ENCODE peak calls at places on chromosomes 3 and 15, in five cellular contexts. One of them, this sample, is unnamed.

GRCh38 chr15:74194572-74195559 is 7.7 kb downstream of the STRA6 start:
- DNase-seq in HCT116: no peak
- DNase-seq in NT2/D1: no peak
- DNase-seq in GM12878: no peak
- DNase-seq in HepG2: no peak
- DNase-seq in this sample: no peak

GRCh38 chr3:28575100-28575747 is 226.6 kb upstream of the AZI2 start:
- DNase-seq in GM12878: no peak
- DNase-seq in HepG2: no peak
- DNase-seq in NT2/D1: peak; percentile 23
- DNase-seq in HCT116: no peak
- DNase-seq in this sample: no peak

GRCh38 chr15:41647269-41647668 is 12.9 kb upstream of the MGA start:
- DNase-seq in HepG2: no peak
- DNase-seq in GM12878: no peak
- DNase-seq in HCT116: no peak
- DNase-seq in NT2/D1: no peak
- DNase-seq in this sample: no peak

GRCh38 chr3:66073464-66074141 is 34.9 kb upstream of the MAGI1 start:
- DNase-seq in GM12878: no peak
- DNase-seq in HepG2: peak; percentile 88
- DNase-seq in HCT116: no peak
- DNase-seq in NT2/D1: no peak
- DNase-seq in this sample: no peak

GRCh38 chr15:82936966-82937647 is 15.4 kb downstream of the HOMER2 start:
- DNase-seq in HepG2: peak; percentile 79
- DNase-seq in GM12878: no peak
- DNase-seq in NT2/D1: no peak
- DNase-seq in HCT116: no peak
- DNase-seq in this sample: no peak

GRCh38 chr15:74173545-74174215 is at the start of gene ISLR:
- DNase-seq in HepG2: no peak
- DNase-seq in GM12878: no peak
- DNase-seq in HCT116: no peak
- DNase-seq in NT2/D1: no peak
- DNase-seq in this sample: no peak

GRCh38 chr15:101024709-101025108 is 105.6 kb downstream of the LRRK1 start:
- DNase-seq in GM12878: no peak
- DNase-seq in NT2/D1: no peak
- DNase-seq in HCT116: no peak
- DNase-seq in HepG2: no peak
- DNase-seq in this sample: no peak

GRCh38 chr3:16478516-16478915 is 35.0 kb downstream of the RFTN1 start:
- DNase-seq in HepG2: no peak
- DNase-seq in HCT116: no peak
- DNase-seq in GM12878: no peak
- DNase-seq in NT2/D1: no peak
- DNase-seq in this sample: no peak

GRCh38 chr3:179091113-179091512 is 19.5 kb upstream of the ZMAT3 start:
- DNase-seq in NT2/D1: no peak
- DNase-seq in GM12878: no peak
- DNase-seq in HCT116: no peak
- DNase-seq in HepG2: no peak
- DNase-seq in this sample: no peak

GRCh38 chr15:67148196-67148701 is 82.8 kb downstream of the SMAD3 start:
- DNase-seq in GM12878: no peak
- DNase-seq in HCT116: no peak
- DNase-seq in HepG2: peak; percentile 45
- DNase-seq in NT2/D1: no peak
- DNase-seq in this sample: no peak

GRCh38 chr15:56982987-56983386 is 64.5 kb downstream of the TCF12 start:
- DNase-seq in NT2/D1: no peak
- DNase-seq in HepG2: no peak
- DNase-seq in GM12878: no peak
- DNase-seq in HCT116: no peak
- DNase-seq in this sample: no peak

GRCh38 chr3:38364721-38365400 is 18.3 kb downstream of the XYLB start:
- DNase-seq in NT2/D1: no peak
- DNase-seq in HCT116: no peak
- DNase-seq in HepG2: no peak
- DNase-seq in GM12878: no peak
- DNase-seq in this sample: no peak

GRCh38 chr3:165946360-165946759 is 109.1 kb upstream of the BCHE start:
- DNase-seq in NT2/D1: no peak
- DNase-seq in HCT116: no peak
- DNase-seq in HepG2: no peak
- DNase-seq in GM12878: no peak
- DNase-seq in this sample: no peak

GRCh38 chr3:7581831-7582230 is 720.9 kb downstream of the GRM7 start:
- DNase-seq in HCT116: no peak
- DNase-seq in NT2/D1: no peak
- DNase-seq in HepG2: no peak
- DNase-seq in GM12878: no peak
- DNase-seq in this sample: no peak

GRCh38 chr15:91924842-91925495 is 71.5 kb downstream of the SLCO3A1 start:
- DNase-seq in NT2/D1: no peak
- DNase-seq in HCT116: no peak
- DNase-seq in HepG2: no peak
- DNase-seq in GM12878: no peak
- DNase-seq in this sample: no peak

GRCh38 chr3:118080886-118081285 is 953.8 kb downstream of the IGSF11 start:
- DNase-seq in HCT116: no peak
- DNase-seq in GM12878: no peak
- DNase-seq in NT2/D1: no peak
- DNase-seq in HepG2: no peak
- DNase-seq in this sample: no peak

GRCh38 chr3:52498134-52499054 is 3.3 kb downstream of the STAB1 start:
- DNase-seq in GM12878: no peak
- DNase-seq in HCT116: no peak
- DNase-seq in NT2/D1: no peak
- DNase-seq in HepG2: no peak
- DNase-seq in this sample: no peak

GRCh38 chr3:123791898-123792297 is 92.2 kb downstream of the MYLK start:
- DNase-seq in NT2/D1: no peak
- DNase-seq in HepG2: no peak
- DNase-seq in GM12878: no peak
- DNase-seq in HCT116: no peak
- DNase-seq in this sample: no peak

GRCh38 chr3:67416703-67417102 is 237.7 kb downstream of the SUCLG2 start:
- DNase-seq in HCT116: no peak
- DNase-seq in HepG2: no peak
- DNase-seq in GM12878: no peak
- DNase-seq in NT2/D1: no peak
- DNase-seq in this sample: no peak

GRCh38 chr3:42582474-42583070 is 805 bp upstream of the SEC22C start:
- DNase-seq in HCT116: no peak
- DNase-seq in HepG2: no peak
- DNase-seq in GM12878: no peak
- DNase-seq in NT2/D1: peak; percentile 25
- DNase-seq in this sample: no peak

GRCh38 chr3:149971403-149972075 is 844 bp upstream of the PFN2 start:
- DNase-seq in HCT116: peak; percentile 49
- DNase-seq in GM12878: no peak
- DNase-seq in HepG2: peak; percentile 15
- DNase-seq in NT2/D1: peak; percentile 52
- DNase-seq in this sample: no peak

GRCh38 chr15:39270976-39271375 is 309.9 kb upstream of the THBS1 start:
- DNase-seq in HepG2: no peak
- DNase-seq in NT2/D1: no peak
- DNase-seq in HCT116: no peak
- DNase-seq in GM12878: no peak
- DNase-seq in this sample: no peak

GRCh38 chr3:130014526-130014925 is 40.0 kb downstream of the TRH start:
- DNase-seq in HepG2: no peak
- DNase-seq in GM12878: no peak
- DNase-seq in HCT116: no peak
- DNase-seq in NT2/D1: no peak
- DNase-seq in this sample: no peak

GRCh38 chr3:148238421-148238821 is 459.3 kb upstream of the AGTR1 start:
- DNase-seq in HCT116: no peak
- DNase-seq in GM12878: no peak
- DNase-seq in HepG2: no peak
- DNase-seq in NT2/D1: no peak
- DNase-seq in this sample: no peak

GRCh38 chr3:182710557-182711157 is 82.6 kb upstream of the ATP11B start:
- DNase-seq in HepG2: peak; percentile 16
- DNase-seq in GM12878: no peak
- DNase-seq in HCT116: peak; percentile 12
- DNase-seq in NT2/D1: no peak
- DNase-seq in this sample: no peak

GRCh38 chr3:10816863-10817253 is 830 bp downstream of the SLC6A11 start:
- DNase-seq in NT2/D1: no peak
- DNase-seq in HepG2: no peak
- DNase-seq in GM12878: no peak
- DNase-seq in HCT116: no peak
- DNase-seq in this sample: no peak

GRCh38 chr3:88019024-88019423 is 39.8 kb downstream of the CGGBP1 start:
- DNase-seq in NT2/D1: no peak
- DNase-seq in HepG2: no peak
- DNase-seq in GM12878: no peak
- DNase-seq in HCT116: no peak
- DNase-seq in this sample: no peak

GRCh38 chr15:76799760-76800159 is 105.4 kb downstream of the SCAPER start:
- DNase-seq in GM12878: no peak
- DNase-seq in HCT116: no peak
- DNase-seq in HepG2: no peak
- DNase-seq in NT2/D1: no peak
- DNase-seq in this sample: no peak

GRCh38 chr15:78937132-78937739 is 7.6 kb downstream of the CTSH start:
- DNase-seq in GM12878: no peak
- DNase-seq in NT2/D1: no peak
- DNase-seq in HCT116: no peak
- DNase-seq in HepG2: no peak
- DNase-seq in this sample: no peak

GRCh38 chr15:92579486-92579885 is 76.1 kb downstream of the FAM174B start:
- DNase-seq in HepG2: no peak
- DNase-seq in HCT116: no peak
- DNase-seq in NT2/D1: no peak
- DNase-seq in GM12878: no peak
- DNase-seq in this sample: no peak

GRCh38 chr3:28103871-28104270 is 137.5 kb upstream of the CMC1 start:
- DNase-seq in HCT116: no peak
- DNase-seq in NT2/D1: no peak
- DNase-seq in HepG2: no peak
- DNase-seq in GM12878: no peak
- DNase-seq in this sample: no peak

GRCh38 chr3:130894873-130895330 is 1.0 kb downstream of the ATP2C1 start:
- DNase-seq in GM12878: no peak
- DNase-seq in HepG2: no peak
- DNase-seq in HCT116: no peak
- DNase-seq in NT2/D1: no peak
- DNase-seq in this sample: no peak

GRCh38 chr3:54957711-54958110 is 29.9 kb upstream of the LRTM1 start:
- DNase-seq in HepG2: no peak
- DNase-seq in HCT116: no peak
- DNase-seq in NT2/D1: no peak
- DNase-seq in GM12878: no peak
- DNase-seq in this sample: no peak

GRCh38 chr3:52742418-52743041 is 28.2 kb downstream of the NEK4 start:
- DNase-seq in NT2/D1: peak; percentile 15
- DNase-seq in HCT116: peak; percentile 33
- DNase-seq in GM12878: peak; percentile 15
- DNase-seq in HepG2: peak; percentile 44
- DNase-seq in this sample: no peak

GRCh38 chr3:53804697-53805462 is 41.3 kb downstream of the CHDH start:
- DNase-seq in HepG2: no peak
- DNase-seq in GM12878: no peak
- DNase-seq in HCT116: peak; percentile 8
- DNase-seq in NT2/D1: peak; percentile 70
- DNase-seq in this sample: no peak

DNA sequence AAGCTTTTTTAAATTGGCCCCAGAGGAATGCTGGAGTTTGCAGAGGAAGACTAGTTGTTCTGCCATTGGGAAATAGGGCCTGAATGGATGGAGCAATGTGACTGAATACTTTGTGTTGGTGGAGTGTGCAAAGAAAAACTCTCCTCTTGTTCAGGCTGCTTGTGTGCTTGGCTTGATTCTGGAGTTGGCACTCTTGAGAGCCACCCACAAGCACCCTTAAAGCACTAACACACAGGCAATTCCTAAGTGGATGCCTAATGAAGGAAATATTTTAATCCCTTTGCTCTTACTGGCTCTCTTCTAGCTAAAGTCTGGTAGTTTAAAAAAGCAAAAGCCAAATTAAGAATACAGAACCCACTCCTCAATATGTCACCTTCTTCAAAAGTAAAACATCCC is 304.4 kb upstream of the C2CD4B start:
- DNase-seq in NT2/D1: no peak
- DNase-seq in HCT116: no peak
- DNase-seq in GM12878: no peak
- DNase-seq in HepG2: no peak
- DNase-seq in this sample: no peak
- H3K4me3 ChIP-seq in NT2/D1: no peak overlapping the region
- H3K4me3 ChIP-seq in HCT116: no peak overlapping the region
- H3K4me3 ChIP-seq in GM12878: no peak overlapping the region
- H3K4me3 ChIP-seq in HepG2: no peak overlapping the region
- H3K4me3 ChIP-seq in this sample: no peak overlapping the region

GRCh38 chr3:13123266-13123665 is 50.0 kb upstream of the IQSEC1 start:
- DNase-seq in HCT116: no peak
- DNase-seq in HepG2: no peak
- DNase-seq in NT2/D1: no peak
- DNase-seq in GM12878: no peak
- DNase-seq in this sample: no peak
- TF ChIP-seq ZNF274 in HCT116: no peak
- TF ChIP-seq ZNF274 in HepG2: no peak
- TF ChIP-seq ZNF274 in NT2/D1: no peak
- TF ChIP-seq ZNF274 in GM12878: no peak
- TF ChIP-seq ZNF274 in this sample: no peak

GRCh38 chr3:169699536-169700050 is 36.1 kb upstream of the MECOM start:
- DNase-seq in HepG2: peak; percentile 3
- DNase-seq in NT2/D1: no peak
- DNase-seq in GM12878: no peak
- DNase-seq in HCT116: no peak
- DNase-seq in this sample: no peak
- H3K4me3 ChIP-seq in HepG2: peak overlapping the region; percentile 44
- H3K4me3 ChIP-seq in NT2/D1: no peak overlapping the region
- H3K4me3 ChIP-seq in GM12878: no peak overlapping the region
- H3K4me3 ChIP-seq in HCT116: no peak overlapping the region
- H3K4me3 ChIP-seq in this sample: no peak overlapping the region

DNA sequence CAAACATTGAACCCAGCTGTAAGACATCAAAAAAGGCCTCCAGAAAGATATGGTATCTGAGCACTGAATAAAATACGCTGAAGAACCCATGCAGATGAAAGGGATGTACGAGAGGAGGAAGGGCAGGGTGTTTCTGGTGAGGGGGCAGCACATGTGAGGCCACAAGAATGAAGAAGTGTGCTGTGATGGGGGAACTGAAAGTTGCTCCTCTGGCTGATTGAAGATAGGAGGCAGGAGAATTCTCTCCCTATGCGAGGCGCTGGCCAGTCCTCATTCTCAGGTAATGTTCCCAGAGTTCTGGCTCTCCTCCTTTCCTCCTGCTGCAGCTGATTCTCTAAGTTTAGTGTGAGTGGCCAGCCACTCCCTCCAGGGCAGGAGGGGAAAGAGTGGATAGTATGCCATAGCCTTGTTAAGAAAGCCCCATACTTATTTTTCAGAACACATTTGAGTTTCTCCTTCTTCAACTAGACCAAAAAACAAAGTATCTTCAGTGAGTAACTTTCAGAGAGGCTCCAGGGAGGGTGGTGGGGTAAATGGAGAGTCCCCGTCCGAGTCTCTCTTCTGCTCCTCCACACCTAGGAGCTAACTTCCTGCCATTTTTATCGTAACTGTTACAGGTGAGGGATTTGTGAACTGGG is 26.9 kb upstream of the MYO1E start:
- DNase-seq in NT2/D1: no peak
- DNase-seq in HCT116: no peak
- DNase-seq in GM12878: peak; percentile 77
- DNase-seq in HepG2: no peak
- DNase-seq in this sample: no peak
- TF ChIP-seq ZNF274 in NT2/D1: no peak
- TF ChIP-seq ZNF274 in HCT116: no peak
- TF ChIP-seq ZNF274 in GM12878: no peak
- TF ChIP-seq ZNF274 in HepG2: no peak
- TF ChIP-seq ZNF274 in this sample: no peak

This sample was measured in H1.